ENCODE peak calls at places on chromosomes 3 and 15, in ten cellular contexts. One of them, this sample, is unnamed.
A peak's percentile ranks its signal among the peaks of the same experiment; 100 is the strongest.

GRCh38 chr3:10437995-10438901 is 67.1 kb downstream of the ATP2B2 start:
- DNase-seq in neural progenitor cell: no peak
- DNase-seq in cardiac fibroblast: peak; percentile 19
- DNase-seq in fibroblast of pulmonary artery: peak; percentile 15
- DNase-seq in astrocyte of the spinal cord: peak; percentile 83
- DNase-seq in ovary: no peak
- DNase-seq in CD8-positive, alpha-beta T cell: no peak
- DNase-seq in uterus: no peak
- DNase-seq in Panc1: no peak
- DNase-seq in mucosa of descending colon: no peak
- DNase-seq in this sample: peak; percentile 46

GRCh38 chr3:122146466-122146865 is 37.0 kb upstream of the CASR start:
- DNase-seq in neural progenitor cell: no peak
- DNase-seq in cardiac fibroblast: no peak
- DNase-seq in fibroblast of pulmonary artery: no peak
- DNase-seq in astrocyte of the spinal cord: no peak
- DNase-seq in ovary: no peak
- DNase-seq in CD8-positive, alpha-beta T cell: no peak
- DNase-seq in uterus: no peak
- DNase-seq in Panc1: no peak
- DNase-seq in mucosa of descending colon: no peak
- DNase-seq in this sample: no peak

GRCh38 chr3:57889807-57890206 is 118.4 kb upstream of the FLNB start:
- DNase-seq in neural progenitor cell: no peak
- DNase-seq in cardiac fibroblast: peak; percentile 35
- DNase-seq in fibroblast of pulmonary artery: peak; percentile 45
- DNase-seq in astrocyte of the spinal cord: no peak
- DNase-seq in ovary: no peak
- DNase-seq in CD8-positive, alpha-beta T cell: no peak
- DNase-seq in uterus: no peak
- DNase-seq in Panc1: no peak
- DNase-seq in mucosa of descending colon: no peak
- DNase-seq in this sample: no peak

GRCh38 chr3:170469151-170470062 is 50.7 kb downstream of the CLDN11 start:
- DNase-seq in neural progenitor cell: no peak
- DNase-seq in cardiac fibroblast: no peak
- DNase-seq in fibroblast of pulmonary artery: no peak
- DNase-seq in astrocyte of the spinal cord: peak; percentile 65
- DNase-seq in ovary: no peak
- DNase-seq in CD8-positive, alpha-beta T cell: no peak
- DNase-seq in uterus: peak; percentile 53
- DNase-seq in Panc1: no peak
- DNase-seq in mucosa of descending colon: no peak
- DNase-seq in this sample: peak; percentile 89

GRCh38 chr3:128289534-128289933 is 136.3 kb downstream of the EEFSEC start:
- DNase-seq in neural progenitor cell: no peak
- DNase-seq in cardiac fibroblast: no peak
- DNase-seq in fibroblast of pulmonary artery: no peak
- DNase-seq in astrocyte of the spinal cord: no peak
- DNase-seq in ovary: no peak
- DNase-seq in CD8-positive, alpha-beta T cell: no peak
- DNase-seq in uterus: no peak
- DNase-seq in Panc1: no peak
- DNase-seq in mucosa of descending colon: no peak
- DNase-seq in this sample: no peak

GRCh38 chr3:64400706-64401105 is 175.4 kb upstream of the PRICKLE2 start:
- DNase-seq in neural progenitor cell: no peak
- DNase-seq in cardiac fibroblast: no peak
- DNase-seq in fibroblast of pulmonary artery: no peak
- DNase-seq in astrocyte of the spinal cord: no peak
- DNase-seq in ovary: no peak
- DNase-seq in CD8-positive, alpha-beta T cell: no peak
- DNase-seq in uterus: no peak
- DNase-seq in Panc1: no peak
- DNase-seq in mucosa of descending colon: no peak
- DNase-seq in this sample: no peak

GRCh38 chr15:34693053-34693744 is 61.6 kb downstream of the GJD2 start:
- DNase-seq in neural progenitor cell: no peak
- DNase-seq in cardiac fibroblast: no peak
- DNase-seq in fibroblast of pulmonary artery: no peak
- DNase-seq in astrocyte of the spinal cord: peak; percentile 41
- DNase-seq in ovary: no peak
- DNase-seq in CD8-positive, alpha-beta T cell: no peak
- DNase-seq in uterus: no peak
- DNase-seq in Panc1: no peak
- DNase-seq in mucosa of descending colon: no peak
- DNase-seq in this sample: no peak

GRCh38 chr3:45555154-45555591 is 39.4 kb upstream of the LIMD1 start:
- DNase-seq in neural progenitor cell: no peak
- DNase-seq in cardiac fibroblast: no peak
- DNase-seq in fibroblast of pulmonary artery: no peak
- DNase-seq in astrocyte of the spinal cord: no peak
- DNase-seq in ovary: no peak
- DNase-seq in CD8-positive, alpha-beta T cell: no peak
- DNase-seq in uterus: no peak
- DNase-seq in Panc1: no peak
- DNase-seq in mucosa of descending colon: no peak
- DNase-seq in this sample: no peak

GRCh38 chr15:96860746-96861145 is 530.2 kb downstream of the NR2F2 start:
- DNase-seq in neural progenitor cell: no peak
- DNase-seq in cardiac fibroblast: no peak
- DNase-seq in fibroblast of pulmonary artery: no peak
- DNase-seq in astrocyte of the spinal cord: no peak
- DNase-seq in ovary: no peak
- DNase-seq in CD8-positive, alpha-beta T cell: no peak
- DNase-seq in uterus: no peak
- DNase-seq in Panc1: no peak
- DNase-seq in mucosa of descending colon: no peak
- DNase-seq in this sample: no peak

GRCh38 chr3:49255686-49256085 is 21.3 kb downstream of the C3orf62 start:
- DNase-seq in neural progenitor cell: no peak
- DNase-seq in cardiac fibroblast: no peak
- DNase-seq in fibroblast of pulmonary artery: no peak
- DNase-seq in astrocyte of the spinal cord: no peak
- DNase-seq in ovary: no peak
- DNase-seq in CD8-positive, alpha-beta T cell: no peak
- DNase-seq in uterus: no peak
- DNase-seq in Panc1: no peak
- DNase-seq in mucosa of descending colon: no peak
- DNase-seq in this sample: no peak

GRCh38 chr3:69288161-69288895 is 97.6 kb downstream of the FRMD4B start:
- DNase-seq in neural progenitor cell: peak; percentile 88
- DNase-seq in cardiac fibroblast: no peak
- DNase-seq in fibroblast of pulmonary artery: no peak
- DNase-seq in astrocyte of the spinal cord: no peak
- DNase-seq in ovary: no peak
- DNase-seq in CD8-positive, alpha-beta T cell: no peak
- DNase-seq in uterus: no peak
- DNase-seq in Panc1: no peak
- DNase-seq in mucosa of descending colon: no peak
- DNase-seq in this sample: no peak

GRCh38 chr15:45377630-45378148 is 655 bp downstream of the GATM start:
- DNase-seq in neural progenitor cell: peak; percentile 41
- DNase-seq in cardiac fibroblast: no peak
- DNase-seq in fibroblast of pulmonary artery: no peak
- DNase-seq in astrocyte of the spinal cord: no peak
- DNase-seq in ovary: peak; percentile 51
- DNase-seq in CD8-positive, alpha-beta T cell: no peak
- DNase-seq in uterus: peak; percentile 26
- DNase-seq in Panc1: no peak
- DNase-seq in mucosa of descending colon: peak; percentile 57
- DNase-seq in this sample: no peak

GRCh38 chr3:17645074-17645698 is 97.2 kb downstream of the TBC1D5 start:
- DNase-seq in neural progenitor cell: peak; percentile 64
- DNase-seq in cardiac fibroblast: peak; percentile 86
- DNase-seq in fibroblast of pulmonary artery: peak; percentile 86
- DNase-seq in astrocyte of the spinal cord: peak; percentile 73
- DNase-seq in ovary: no peak
- DNase-seq in CD8-positive, alpha-beta T cell: no peak
- DNase-seq in uterus: no peak
- DNase-seq in Panc1: peak; percentile 32
- DNase-seq in mucosa of descending colon: peak; percentile 73
- DNase-seq in this sample: no peak
- TF ChIP-seq CTCF in neural progenitor cell: peak; percentile 79
- TF ChIP-seq CTCF in cardiac fibroblast: peak; percentile 76
- TF ChIP-seq CTCF in fibroblast of pulmonary artery: peak; percentile 91
- TF ChIP-seq CTCF in astrocyte of the spinal cord: peak; percentile 81
- TF ChIP-seq CTCF in ovary: no peak
- TF ChIP-seq CTCF in CD8-positive, alpha-beta T cell: peak; percentile 57
- TF ChIP-seq CTCF in uterus: peak; percentile 62
- TF ChIP-seq CTCF in Panc1: peak; percentile 69
- TF ChIP-seq CTCF in mucosa of descending colon: no peak
- TF ChIP-seq CTCF in this sample: peak; percentile 68

GRCh38 chr15:74364936-74365618 is 2.4 kb downstream of the CYP11A1 start:
- DNase-seq in neural progenitor cell: no peak
- DNase-seq in cardiac fibroblast: no peak
- DNase-seq in fibroblast of pulmonary artery: no peak
- DNase-seq in astrocyte of the spinal cord: no peak
- DNase-seq in ovary: no peak
- DNase-seq in CD8-positive, alpha-beta T cell: no peak
- DNase-seq in uterus: no peak
- DNase-seq in Panc1: no peak
- DNase-seq in mucosa of descending colon: no peak
- DNase-seq in this sample: no peak
- H3K4me3 ChIP-seq in neural progenitor cell: peak overlapping the region; percentile 59
- H3K4me3 ChIP-seq in cardiac fibroblast: no peak overlapping the region
- H3K4me3 ChIP-seq in fibroblast of pulmonary artery: no peak overlapping the region
- H3K4me3 ChIP-seq in astrocyte of the spinal cord: peak overlapping the region; percentile 44
- H3K4me3 ChIP-seq in ovary: peak overlapping the region; percentile 80
- H3K4me3 ChIP-seq in CD8-positive, alpha-beta T cell: peak overlapping the region; percentile 52
- H3K4me3 ChIP-seq in uterus: peak overlapping the region; percentile 50
- H3K4me3 ChIP-seq in Panc1: peak overlapping the region; percentile 49
- H3K4me3 ChIP-seq in mucosa of descending colon: no peak overlapping the region
- H3K4me3 ChIP-seq in this sample: peak overlapping the region; percentile 34

DNA sequence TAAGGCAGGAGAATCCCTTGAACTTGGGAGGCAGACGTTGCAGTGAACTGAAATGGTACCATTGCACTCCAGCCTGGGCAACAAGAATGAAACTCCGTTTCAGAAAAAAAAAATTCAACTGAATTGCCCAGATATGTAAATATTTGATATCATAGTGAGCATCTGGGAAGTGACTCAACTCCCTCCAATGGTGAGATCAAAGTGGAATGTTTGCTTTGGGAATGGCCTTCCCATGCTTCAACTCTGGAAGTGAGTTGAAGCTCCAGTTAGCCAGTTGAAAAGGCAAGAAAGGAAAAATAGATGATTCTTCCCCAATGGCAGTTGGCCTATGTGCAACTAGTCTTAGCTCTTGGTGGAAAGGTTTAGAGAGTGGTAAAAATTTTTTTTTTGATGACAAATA is 131.6 kb upstream of the CMC1 start:
- DNase-seq in neural progenitor cell: no peak
- DNase-seq in cardiac fibroblast: no peak
- DNase-seq in fibroblast of pulmonary artery: no peak
- DNase-seq in astrocyte of the spinal cord: no peak
- DNase-seq in ovary: no peak
- DNase-seq in CD8-positive, alpha-beta T cell: no peak
- DNase-seq in uterus: no peak
- DNase-seq in Panc1: no peak
- DNase-seq in mucosa of descending colon: no peak
- DNase-seq in this sample: no peak
- TF ChIP-seq CTCF in neural progenitor cell: no peak
- TF ChIP-seq CTCF in cardiac fibroblast: no peak
- TF ChIP-seq CTCF in fibroblast of pulmonary artery: no peak
- TF ChIP-seq CTCF in astrocyte of the spinal cord: no peak
- TF ChIP-seq CTCF in ovary: no peak
- TF ChIP-seq CTCF in CD8-positive, alpha-beta T cell: no peak
- TF ChIP-seq CTCF in uterus: no peak
- TF ChIP-seq CTCF in Panc1: no peak
- TF ChIP-seq CTCF in mucosa of descending colon: no peak
- TF ChIP-seq CTCF in this sample: no peak

GRCh38 chr15:40104296-40104864 is 4.3 kb downstream of the BMF start:
- DNase-seq in neural progenitor cell: no peak
- DNase-seq in cardiac fibroblast: no peak
- DNase-seq in fibroblast of pulmonary artery: no peak
- DNase-seq in astrocyte of the spinal cord: no peak
- DNase-seq in ovary: no peak
- DNase-seq in CD8-positive, alpha-beta T cell: no peak
- DNase-seq in uterus: no peak
- DNase-seq in Panc1: no peak
- DNase-seq in mucosa of descending colon: no peak
- DNase-seq in this sample: no peak
- H3K4me3 ChIP-seq in neural progenitor cell: no peak overlapping the region
- H3K4me3 ChIP-seq in cardiac fibroblast: no peak overlapping the region
- H3K4me3 ChIP-seq in fibroblast of pulmonary artery: no peak overlapping the region
- H3K4me3 ChIP-seq in astrocyte of the spinal cord: no peak overlapping the region
- H3K4me3 ChIP-seq in ovary: no peak overlapping the region
- H3K4me3 ChIP-seq in CD8-positive, alpha-beta T cell: no peak overlapping the region
- H3K4me3 ChIP-seq in uterus: no peak overlapping the region
- H3K4me3 ChIP-seq in Panc1: no peak overlapping the region
- H3K4me3 ChIP-seq in mucosa of descending colon: no peak overlapping the region
- H3K4me3 ChIP-seq in this sample: no peak overlapping the region

GRCh38 chr15:101276501-101277037 is 716 bp downstream of the SELENOS start:
- DNase-seq in neural progenitor cell: peak; percentile 59
- DNase-seq in cardiac fibroblast: peak; percentile 52
- DNase-seq in fibroblast of pulmonary artery: peak; percentile 60
- DNase-seq in astrocyte of the spinal cord: peak; percentile 47
- DNase-seq in ovary: no peak
- DNase-seq in CD8-positive, alpha-beta T cell: no peak
- DNase-seq in uterus: no peak
- DNase-seq in Panc1: no peak
- DNase-seq in mucosa of descending colon: no peak
- DNase-seq in this sample: no peak
- TF ChIP-seq CTCF in neural progenitor cell: peak; percentile 53
- TF ChIP-seq CTCF in cardiac fibroblast: peak; percentile 41
- TF ChIP-seq CTCF in fibroblast of pulmonary artery: peak; percentile 45
- TF ChIP-seq CTCF in astrocyte of the spinal cord: peak; percentile 50
- TF ChIP-seq CTCF in ovary: no peak
- TF ChIP-seq CTCF in CD8-positive, alpha-beta T cell: no peak
- TF ChIP-seq CTCF in uterus: no peak
- TF ChIP-seq CTCF in Panc1: no peak
- TF ChIP-seq CTCF in mucosa of descending colon: no peak
- TF ChIP-seq CTCF in this sample: peak; percentile 38

GRCh38 chr3:14429689-14430452 is 27.5 kb downstream of the SLC6A6 start:
- DNase-seq in neural progenitor cell: no peak
- DNase-seq in cardiac fibroblast: no peak
- DNase-seq in fibroblast of pulmonary artery: no peak
- DNase-seq in astrocyte of the spinal cord: no peak
- DNase-seq in ovary: no peak
- DNase-seq in CD8-positive, alpha-beta T cell: no peak
- DNase-seq in uterus: no peak
- DNase-seq in Panc1: no peak
- DNase-seq in mucosa of descending colon: no peak
- DNase-seq in this sample: no peak
- H3K4me3 ChIP-seq in neural progenitor cell: no peak overlapping the region
- H3K4me3 ChIP-seq in cardiac fibroblast: no peak overlapping the region
- H3K4me3 ChIP-seq in fibroblast of pulmonary artery: no peak overlapping the region
- H3K4me3 ChIP-seq in astrocyte of the spinal cord: no peak overlapping the region
- H3K4me3 ChIP-seq in ovary: no peak overlapping the region
- H3K4me3 ChIP-seq in CD8-positive, alpha-beta T cell: no peak overlapping the region
- H3K4me3 ChIP-seq in uterus: no peak overlapping the region
- H3K4me3 ChIP-seq in Panc1: no peak overlapping the region
- H3K4me3 ChIP-seq in mucosa of descending colon: no peak overlapping the region
- H3K4me3 ChIP-seq in this sample: no peak overlapping the region